ENCODE peak calls at places on chromosomes 5 and 9, in eight cellular contexts. E is kidney epithelial cell, R is mesothelial cell of epicardium, O is left ventricle myocardium inferior, D is ovary, K is fibroblast of the aortic adventitia, W is cardiac muscle cell, C is coronary artery. N is an unnamed sample.

GRCh38 chr5:139378101-139378825 is 4.8 kb downstream of the SLC23A1 start:
- DNase-seq in W (no peak), R (no peak), C (no peak), E (no peak), K (no peak), O (no peak), D (peak), N (no peak)

GRCh38 chr5:105639068-105639467 is 2031.7 kb downstream of the EFNA5 start:
- DNase-seq in C (no peak), K (no peak), E (no peak), W (no peak), O (no peak), R (no peak), D (no peak), N (no peak)

GRCh38 chr5:139637438-139638089 is 10.6 kb upstream of the CXXC5 start:
- DNase-seq in O (peak), K (peak), R (peak), E (no peak), C (peak), W (peak), D (peak), N (no peak)

GRCh38 chr5:130992621-130993020 is 172.4 kb downstream of the HINT1 start:
- DNase-seq in R (no peak), D (no peak), O (no peak), E (no peak), K (no peak), C (no peak), W (no peak), N (no peak)

GRCh38 chr5:978051-978450 is 30.6 kb upstream of the NKD2 start:
- DNase-seq in O (no peak), E (no peak), D (no peak), W (no peak), C (no peak), R (no peak), K (no peak), N (no peak)

GRCh38 chr9:104093162-104093561 is 947 bp upstream of the SMC2 start:
- DNase-seq in C (no peak), D (no peak), W (no peak), K (peak), E (no peak), O (no peak), R (no peak), N (no peak)

GRCh38 chr9:4086119-4087088 is 213.5 kb downstream of the GLIS3 start:
- DNase-seq in O (peak), D (no peak), R (no peak), W (no peak), E (no peak), C (no peak), K (peak), N (no peak)

GRCh38 chr5:56011835-56012234 is 17.1 kb upstream of the IL6ST start:
- DNase-seq in D (no peak), E (no peak), W (no peak), R (no peak), O (no peak), K (peak), C (no peak), N (peak)

GRCh38 chr5:181088289-181088688 is 42.7 kb downstream of the OR2V1 start:
- DNase-seq in O (no peak), E (no peak), C (no peak), R (no peak), W (no peak), D (no peak), K (no peak), N (no peak)

DNA sequence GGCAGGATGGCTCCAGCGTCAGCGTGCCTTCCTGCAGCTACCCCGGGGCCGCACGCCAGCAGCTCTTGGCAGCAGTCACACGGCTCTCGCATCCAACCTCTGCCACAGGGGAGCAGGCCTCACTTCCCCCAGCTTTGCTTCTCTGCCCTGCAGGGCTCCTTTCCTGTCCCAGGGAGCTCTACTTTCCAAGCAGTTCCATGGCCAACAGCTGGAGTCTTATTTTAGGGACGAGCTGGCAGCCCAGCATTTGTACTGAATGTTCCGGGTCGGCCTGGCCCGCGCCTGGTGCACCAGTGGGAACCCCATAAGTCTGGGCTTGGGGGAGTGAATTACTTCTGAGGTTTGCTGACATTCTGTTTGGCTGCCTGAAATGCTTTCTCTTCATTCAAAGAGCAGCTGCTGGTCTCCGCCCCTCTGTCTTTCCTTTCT is 34.6 kb downstream of the GADD45G start:
- DNase-seq in D (peak), W (no peak), E (no peak), R (no peak), C (peak), O (peak), K (peak), N (no peak)
- TF ChIP-seq CTCF in D (no peak), W (no peak), E (no peak), R (no peak), C (no peak), O (peak), K (no peak), N (no peak)

DNA sequence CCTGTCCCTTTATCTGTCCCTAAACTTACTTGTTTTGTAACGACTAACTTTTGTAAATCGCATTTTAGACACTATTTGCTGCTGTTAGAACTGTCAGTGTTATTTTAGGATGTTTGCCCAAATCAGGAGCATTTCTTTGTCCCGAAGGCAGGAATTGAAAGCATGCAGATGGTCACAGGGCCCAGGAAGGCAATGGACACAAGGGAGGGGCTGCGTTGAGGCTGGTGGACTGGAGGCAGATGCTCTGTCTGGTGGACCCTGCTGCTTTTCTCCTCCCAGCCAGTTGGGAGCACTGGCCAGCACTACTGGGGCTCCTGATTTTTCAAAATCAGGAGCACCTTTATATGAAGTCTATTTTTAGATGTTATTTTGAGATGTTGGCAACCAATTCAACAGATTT is 31.7 kb downstream of the DOCK2 start:
- DNase-seq in C (no peak), O (no peak), K (peak), E (no peak), D (no peak), R (no peak), W (no peak), N (no peak)
- TF ChIP-seq CTCF in C (no peak), O (no peak), K (peak), E (no peak), D (no peak), R (no peak), W (no peak), N (no peak)

GRCh38 chr5:64594025-64594424 is 88.2 kb downstream of the RGS7BP start:
- DNase-seq in W (no peak), D (no peak), C (no peak), O (no peak), E (no peak), K (no peak), R (no peak), N (no peak)

GRCh38 chr5:64595519-64595855 is 89.7 kb downstream of the RGS7BP start:
- DNase-seq in D (no peak), C (no peak), O (no peak), R (no peak), E (no peak), W (no peak), K (no peak), N (no peak)

GRCh38 chr5:64592942-64593341 is 87.1 kb downstream of the RGS7BP start:
- DNase-seq in E (no peak), D (no peak), C (no peak), W (no peak), K (no peak), R (no peak), O (no peak), N (no peak)

GRCh38 chr5:64599226-64599625 is 91.1 kb upstream of the SHISAL2B start:
- DNase-seq in E (no peak), O (no peak), W (no peak), C (no peak), K (no peak), R (no peak), D (no peak), N (no peak)

GRCh38 chr5:64594601-64595518 is 89.0 kb downstream of the RGS7BP start:
- DNase-seq in W (peak), O (no peak), R (no peak), C (no peak), E (no peak), K (no peak), D (peak), N (no peak)
- TF ChIP-seq CTCF in W (peak), O (peak), R (no peak), C (peak), E (peak), K (peak), D (no peak), N (no peak)

GRCh38 chr5:148653840-148654781 is at the start of gene HTR4:
- DNase-seq in W (peak), E (no peak), R (no peak), O (no peak), K (no peak), D (no peak), C (no peak), N (no peak)
- TF ChIP-seq CTCF in W (no peak), E (no peak), R (no peak), O (no peak), K (no peak), D (no peak), C (no peak), N (no peak)

GRCh38 chr9:120016231-120016630 is 563.7 kb downstream of the CDK5RAP2 start:
- DNase-seq in R (no peak), D (no peak), O (no peak), K (no peak), E (no peak), W (no peak), C (no peak), N (no peak)
- TF ChIP-seq CTCF in R (no peak), D (no peak), O (no peak), K (no peak), E (no peak), W (no peak), C (no peak), N (no peak)

DNA sequence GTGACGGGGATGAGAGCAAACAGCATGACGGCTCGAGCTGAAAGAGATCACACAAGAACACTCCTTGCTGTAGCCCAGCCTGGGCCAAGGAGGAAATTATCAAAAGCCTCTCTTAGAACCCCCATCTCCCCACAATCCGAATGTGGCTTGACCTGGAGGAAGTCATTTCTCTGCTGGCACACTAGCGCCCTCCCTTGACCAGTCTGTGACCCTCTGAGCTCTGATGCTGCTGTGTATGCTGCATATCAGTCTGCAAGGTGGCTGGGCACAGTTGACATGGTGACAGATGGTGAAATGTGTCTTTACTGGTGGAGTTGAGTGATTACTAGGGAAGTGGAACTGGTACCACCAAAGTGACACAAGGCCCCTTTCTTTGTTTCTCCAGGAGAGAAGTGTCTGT is 3.3 kb downstream of the SLC46A2 start:
- DNase-seq in K (no peak), C (peak), R (no peak), E (no peak), O (no peak), W (no peak), D (no peak), N (no peak)
- TF ChIP-seq CTCF in K (no peak), C (no peak), R (no peak), E (peak), O (no peak), W (peak), D (no peak), N (peak)

GRCh38 chr9:136664799-136665082 is 2.0 kb downstream of the EGFL7 start:
- DNase-seq in D (no peak), W (no peak), E (no peak), R (no peak), C (no peak), O (no peak), K (no peak), N (no peak)

GRCh38 chr9:136665111-136665703 is 2.5 kb downstream of the EGFL7 start:
- DNase-seq in K (no peak), D (no peak), R (peak), C (no peak), W (peak), E (no peak), O (no peak), N (no peak)

GRCh38 chr9:136666364-136667216 is 3.9 kb downstream of the EGFL7 start:
- DNase-seq in O (no peak), W (peak), K (no peak), R (no peak), C (no peak), D (no peak), E (no peak), N (no peak)

GRCh38 chr9:136667217-136667939 is 4.7 kb downstream of the EGFL7 start:
- DNase-seq in D (no peak), E (no peak), W (no peak), O (no peak), C (no peak), R (no peak), K (no peak), N (no peak)

DNA sequence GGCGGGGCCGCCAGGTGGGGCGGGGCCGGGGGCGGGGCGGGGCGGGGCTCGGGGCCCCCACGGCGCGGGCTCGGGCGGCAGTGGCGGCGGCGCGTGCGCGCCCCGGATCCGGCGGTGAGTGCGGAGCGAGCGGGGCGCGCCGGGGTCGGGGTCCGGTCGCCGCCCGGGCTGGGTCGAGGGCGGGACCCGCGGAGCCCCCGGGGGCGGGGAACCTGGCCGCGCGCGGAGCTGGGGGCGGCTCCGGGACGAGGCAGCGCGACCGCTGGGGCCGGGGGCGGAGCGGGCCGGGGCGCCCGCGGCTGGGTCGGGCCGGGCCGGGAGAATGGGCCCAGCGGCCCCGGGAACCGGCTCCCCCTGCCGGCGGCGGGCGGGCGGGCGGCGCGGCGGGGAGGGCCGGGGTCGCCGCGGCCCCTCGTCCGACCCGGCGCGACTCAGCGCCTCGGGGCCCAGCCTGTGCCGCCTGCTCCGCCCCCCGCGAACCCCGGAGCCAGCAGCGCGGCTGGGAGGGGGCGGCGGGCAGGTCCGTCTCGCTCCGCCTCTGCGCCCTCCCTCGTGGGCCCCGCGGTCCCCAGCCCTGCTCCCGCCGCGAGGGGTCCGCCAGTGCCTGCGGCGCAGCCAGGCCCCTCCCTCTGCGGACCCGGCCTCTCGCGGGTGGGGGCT is 3.1 kb downstream of the EGFL7 start:
- DNase-seq in R (no peak), W (peak), K (no peak), O (no peak), D (no peak), C (no peak), E (no peak), N (no peak)
- TF ChIP-seq CTCF in R (no peak), W (no peak), K (peak), O (no peak), D (no peak), C (no peak), E (no peak), N (no peak)

N was measured in AG09319.